ENCODE peak calls at places on chromosomes 3 and 15, in eight cellular contexts. F is A549, I is IMR-90, W is HCT116, Y is pancreas, A is hepatocyte, T is lower lobe of right lung, P is tibial artery. X is an unnamed sample.

GRCh38 chr15:59553879-59554735 is 57.5 kb upstream of the GCNT3 start:
- DNase-seq in F (peak), Y (no peak), T (no peak), I (no peak), W (no peak), P (no peak), A (peak), X (no peak)

GRCh38 chr3:127748754-127749327 is 73.5 kb downstream of the MGLL start:
- DNase-seq in A (no peak), I (no peak), Y (no peak), T (peak), P (peak), W (no peak), F (no peak), X (no peak)

GRCh38 chr3:36653095-36653494 is 111.3 kb downstream of the DCLK3 start:
- DNase-seq in Y (no peak), A (peak), W (no peak), T (no peak), P (no peak), I (peak), F (peak), X (no peak)

GRCh38 chr3:135271562-135272290 is 476.7 kb downstream of the EPHB1 start:
- DNase-seq in I (no peak), T (no peak), Y (no peak), W (no peak), A (no peak), F (no peak), P (no peak), X (no peak)

GRCh38 chr3:148162132-148162531 is 535.6 kb upstream of the AGTR1 start:
- DNase-seq in I (no peak), F (no peak), A (no peak), W (no peak), P (no peak), T (no peak), Y (no peak), X (no peak)

GRCh38 chr3:122099255-122099654 is 44.1 kb downstream of the CD86 start:
- DNase-seq in A (no peak), I (no peak), F (no peak), Y (no peak), P (no peak), T (no peak), W (no peak), X (no peak)

GRCh38 chr3:66656608-66657007 is 155.8 kb upstream of the LRIG1 start:
- DNase-seq in I (no peak), A (no peak), W (no peak), T (no peak), Y (no peak), F (no peak), P (no peak), X (no peak)

GRCh38 chr15:74307827-74308642 is 59.4 kb downstream of the CYP11A1 start:
- DNase-seq in T (no peak), A (peak), I (peak), W (peak), P (peak), Y (peak), F (peak), X (peak)

GRCh38 chr3:54056521-54056920 is 65.8 kb upstream of the CACNA2D3 start:
- DNase-seq in I (no peak), P (no peak), T (no peak), A (no peak), F (no peak), Y (no peak), W (no peak), X (no peak)

GRCh38 chr3:52288674-52289073 is 1.0 kb downstream of the GLYCTK start:
- DNase-seq in I (no peak), T (no peak), Y (no peak), W (no peak), A (no peak), F (no peak), P (no peak), X (no peak)

GRCh38 chr15:75114327-75114726 is 87.4 kb upstream of the C15orf39 start:
- DNase-seq in F (no peak), T (no peak), W (no peak), A (no peak), Y (no peak), P (no peak), I (no peak), X (no peak)

GRCh38 chr3:33929813-33930212 is 131.4 kb downstream of the PDCD6IP start:
- DNase-seq in F (no peak), Y (no peak), I (no peak), W (no peak), T (no peak), A (no peak), P (no peak), X (no peak)
- H3K27ac ChIP-seq in F (no peak), Y (no peak), I (no peak), W (no peak), T (no peak), A (no peak), P (no peak), X (no peak)

GRCh38 chr15:50883903-50884302 is 24.6 kb upstream of the AP4E1 start:
- DNase-seq in P (no peak), W (no peak), A (peak), F (peak), T (no peak), I (peak), Y (no peak), X (peak)
- H3K4me3 ChIP-seq in P (no peak), W (no peak), A (no peak), F (no peak), T (no peak), I (no peak), Y (no peak), X (no peak)

DNA sequence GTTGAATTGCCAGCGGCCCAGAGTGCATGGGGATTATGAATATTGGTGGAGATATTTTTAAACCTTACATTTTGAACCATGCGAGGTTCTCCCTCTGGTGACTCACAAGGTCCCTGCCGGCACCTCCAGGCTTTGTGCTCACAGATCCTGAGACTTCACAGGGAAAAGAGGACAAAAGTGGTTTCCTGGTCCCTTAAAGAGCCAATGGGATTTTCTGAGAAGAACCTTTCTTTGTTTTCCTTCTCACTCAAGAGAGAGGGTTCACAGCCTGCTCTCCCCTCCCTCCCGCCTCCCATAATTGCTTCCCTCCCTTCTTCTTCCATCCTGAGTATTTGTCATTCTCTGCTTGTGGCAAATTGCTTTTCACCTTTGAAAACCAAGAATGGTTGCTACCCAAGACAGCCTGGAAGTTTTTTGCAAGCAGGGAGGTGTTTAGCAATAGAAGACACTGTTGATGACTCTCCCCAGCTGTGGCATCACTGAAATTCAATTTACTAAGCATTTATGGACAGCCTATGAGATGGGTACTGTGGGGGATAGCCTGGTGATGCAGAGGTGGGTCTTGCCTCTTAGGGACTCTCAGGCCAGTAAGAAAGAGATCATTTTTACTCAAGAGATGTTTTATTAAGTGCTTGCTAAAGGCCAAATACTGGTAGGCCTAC is 76.6 kb downstream of the CPN2 start:
- DNase-seq in F (no peak), P (peak), T (peak), A (no peak), I (no peak), W (peak), Y (no peak), X (peak)
- TF ChIP-seq CTCF in F (no peak), P (no peak), T (no peak), A (no peak), I (no peak), W (no peak), Y (no peak), X (no peak)

DNA sequence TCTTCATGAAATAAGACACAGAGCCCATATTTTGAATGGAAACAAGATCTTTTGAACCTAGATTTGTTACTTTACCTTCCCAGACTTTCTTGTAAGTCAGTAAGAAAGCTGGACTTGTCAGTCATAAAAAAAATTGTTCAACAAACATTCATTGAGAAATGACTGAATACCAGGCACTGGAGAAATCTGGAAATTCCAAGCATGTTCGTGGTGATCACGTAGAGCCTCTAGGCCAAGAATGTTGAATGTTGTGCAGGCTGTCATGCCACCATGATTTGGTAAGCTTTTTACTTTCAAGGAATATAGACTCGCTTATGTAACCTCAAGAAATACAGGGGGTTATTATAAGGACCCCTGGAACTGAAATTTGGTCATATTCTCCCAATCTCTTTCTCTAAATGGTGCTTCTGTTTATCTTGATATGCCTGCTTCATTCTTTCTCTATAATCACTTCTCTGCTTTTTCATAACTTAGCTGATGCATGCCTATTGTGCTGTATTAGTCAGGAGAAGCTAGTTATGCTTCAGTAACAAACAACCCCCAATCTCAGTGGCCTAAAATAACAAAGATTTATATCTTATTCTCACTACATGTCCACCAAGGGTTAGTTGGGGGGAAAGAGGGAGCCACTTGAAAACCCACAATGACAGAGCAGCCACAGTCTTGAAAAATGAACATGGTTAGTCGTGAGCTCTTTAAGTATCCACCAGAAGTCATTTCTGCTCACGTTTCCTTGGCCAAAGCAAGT is 3.4 kb upstream of the TPM1 start:
- DNase-seq in A (no peak), F (no peak), Y (no peak), I (peak), P (no peak), T (no peak), W (no peak), X (no peak)
- H3K27ac ChIP-seq in A (peak), F (peak), Y (no peak), I (no peak), P (peak), T (no peak), W (no peak), X (no peak)

GRCh38 chr3:40044487-40044886 is 235.1 kb downstream of the MYRIP start:
- DNase-seq in Y (no peak), I (no peak), T (no peak), P (no peak), W (no peak), F (no peak), A (no peak), X (no peak)
- H3K4me3 ChIP-seq in Y (no peak), I (no peak), T (no peak), P (no peak), W (no peak), F (no peak), A (no peak), X (no peak)

GRCh38 chr3:193560091-193560490 is 5.4 kb upstream of the ATP13A4 start:
- DNase-seq in I (no peak), A (no peak), F (no peak), P (no peak), Y (no peak), W (no peak), T (no peak), X (no peak)

GRCh38 chr3:193559100-193559499 is 4.4 kb upstream of the ATP13A4 start:
- DNase-seq in I (no peak), F (no peak), T (no peak), Y (no peak), P (no peak), W (no peak), A (no peak), X (no peak)

GRCh38 chr3:193563429-193563828 is 8.7 kb upstream of the ATP13A4 start:
- DNase-seq in I (no peak), P (no peak), A (peak), Y (peak), W (no peak), T (peak), F (no peak), X (peak)

GRCh38 chr3:193560870-193561269 is 6.2 kb upstream of the ATP13A4 start:
- DNase-seq in T (no peak), A (no peak), P (no peak), W (no peak), I (no peak), Y (no peak), F (no peak), X (no peak)

DNA sequence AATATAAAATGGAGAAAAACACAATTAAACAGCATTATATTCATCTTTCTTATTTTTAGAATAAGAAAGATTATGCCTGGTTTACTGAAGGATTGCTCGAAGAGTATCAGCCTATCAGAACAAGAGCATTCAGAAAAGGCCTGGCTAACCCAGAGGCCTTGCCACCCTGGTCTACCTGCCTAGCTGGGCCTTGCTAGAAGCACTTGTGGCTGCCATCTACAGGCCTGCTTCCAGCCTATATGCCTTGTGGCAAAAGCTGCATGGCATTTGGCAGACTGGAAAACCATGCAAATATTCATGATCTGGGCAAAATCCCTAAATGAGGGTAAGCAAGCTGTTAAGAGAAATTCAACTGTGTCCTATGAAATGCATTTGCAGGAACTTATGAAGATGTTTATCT is 9.3 kb upstream of the ATP13A4 start:
- DNase-seq in T (peak), W (peak), A (peak), P (no peak), I (no peak), Y (peak), F (no peak), X (no peak)
- TF ChIP-seq CTCF in T (peak), W (peak), A (peak), P (no peak), I (no peak), Y (peak), F (no peak), X (no peak)

GRCh38 chr3:15955968-15956367 is 158.2 kb upstream of the ANKRD28 start:
- DNase-seq in F (no peak), A (no peak), T (no peak), I (peak), Y (no peak), P (no peak), W (no peak), X (no peak)
- H3K27ac ChIP-seq in F (no peak), A (no peak), T (no peak), I (no peak), Y (no peak), P (no peak), W (no peak), X (no peak)

X was measured in adrenal gland.